ENCODE peak calls at places on chromosomes 1 and 21, in seven cellular contexts. T is mammary epithelial cell, B is tibial nerve, H is testis, F is adrenal gland, R is right lobe of liver, P is ovary. E is an unnamed sample. For H3K4me1, the result is how much of the 10 kb centered on the place peaks cover.

GRCh38 chr1:100597069-100597741 is 59.3 kb downstream of the GPR88 start:
- DNase-seq in T (peak), R (no peak), B (no peak), H (no peak), F (no peak), P (no peak), E (no peak)

GRCh38 chr1:30976143-30976542 is 67.6 kb upstream of the SDC3 start:
- DNase-seq in T (no peak), B (no peak), P (no peak), R (no peak), F (no peak), H (no peak), E (no peak)

GRCh38 chr1:84834419-84835064 is 58.5 kb downstream of the LPAR3 start:
- DNase-seq in H (no peak), B (no peak), R (no peak), F (no peak), T (peak), P (no peak), E (no peak)

GRCh38 chr21:42253466-42253865 is 34.5 kb downstream of the ABCG1 start:
- DNase-seq in H (no peak), P (no peak), B (no peak), F (no peak), R (no peak), T (no peak), E (no peak)

GRCh38 chr21:41425954-41426655 is at the start of gene MX1:
- DNase-seq in P (peak), R (peak), B (peak), T (peak), H (peak), F (peak), E (peak)

GRCh38 chr1:169890761-169891538 is 2.7 kb downstream of the SCYL3 start:
- DNase-seq in B (no peak), F (no peak), T (peak), P (no peak), R (no peak), H (no peak), E (no peak)

GRCh38 chr1:115679141-115679611 is 37.4 kb downstream of the VANGL1 start:
- DNase-seq in H (peak), R (no peak), B (peak), P (peak), T (peak), F (peak), E (peak)

GRCh38 chr1:91844862-91845528 is 41.0 kb downstream of the TGFBR3 start:
- DNase-seq in P (peak), B (peak), R (no peak), H (peak), F (peak), T (peak), E (peak)

GRCh38 chr21:32742470-32742869 is 14.7 kb upstream of the SYNJ1 start:
- DNase-seq in F (no peak), R (no peak), B (no peak), P (no peak), H (no peak), T (no peak), E (no peak)

GRCh38 chr1:41752514-41753170 is 166.1 kb downstream of the HIVEP3 start:
- DNase-seq in B (no peak), R (no peak), P (no peak), T (no peak), F (no peak), H (no peak), E (no peak)

GRCh38 chr1:233326995-233327937 is at the start of gene MAP3K21:
- DNase-seq in R (peak), H (peak), T (peak), F (peak), P (peak), B (peak), E (peak)

GRCh38 chr1:41728403-41729202 is 190.1 kb downstream of the HIVEP3 start:
- DNase-seq in B (no peak), R (no peak), T (no peak), H (peak), F (peak), P (no peak), E (peak)

GRCh38 chr21:45299864-45300785 is 12.4 kb upstream of the POFUT2 start:
- DNase-seq in R (no peak), P (peak), H (no peak), F (no peak), B (peak), T (no peak), E (no peak)

GRCh38 chr1:8435569-8436071 is 117.7 kb downstream of the SLC45A1 start:
- DNase-seq in H (no peak), B (no peak), P (no peak), F (no peak), T (no peak), R (no peak), E (no peak)

GRCh38 chr1:63991685-63992084 is 211.7 kb upstream of the UBE2U start:
- DNase-seq in B (no peak), H (no peak), T (no peak), P (no peak), R (no peak), F (no peak), E (no peak)

GRCh38 chr1:245084551-245084950 is 70.2 kb upstream of the KIF26B start:
- DNase-seq in T (peak), B (no peak), F (no peak), R (no peak), P (no peak), H (no peak), E (no peak)

GRCh38 chr1:212288614-212289013 is 3.4 kb downstream of the PPP2R5A start:
- DNase-seq in R (no peak), H (no peak), F (no peak), P (no peak), B (no peak), T (peak), E (no peak)

GRCh38 chr1:240320645-240321044 is 229.0 kb downstream of the FMN2 start:
- DNase-seq in R (no peak), H (no peak), B (no peak), P (no peak), T (no peak), F (no peak), E (no peak)

GRCh38 chr1:59976194-59977074 is 49.9 kb upstream of the CYP2J2 start:
- DNase-seq in R (peak), P (peak), T (peak), B (peak), H (peak), F (peak), E (peak)

GRCh38 chr21:32611471-32611997 is 643 bp downstream of the CFAP298 start:
- DNase-seq in F (peak), T (peak), R (peak), H (peak), P (no peak), B (no peak), E (peak)

GRCh38 chr1:47223174-47223920 is 8.7 kb downstream of the TAL1 start:
- DNase-seq in R (no peak), F (no peak), T (no peak), H (no peak), B (no peak), P (no peak), E (no peak)

GRCh38 chr1:63701187-63701586 is 72.6 kb upstream of the ROR1 start:
- DNase-seq in P (no peak), B (no peak), T (no peak), F (no peak), H (no peak), R (no peak), E (no peak)

GRCh38 chr21:41759926-41760325 is 6.9 kb downstream of the RIPK4 start:
- DNase-seq in P (no peak), F (no peak), H (no peak), T (no peak), B (no peak), R (no peak), E (no peak)

GRCh38 chr1:69433073-69433472 is 134.6 kb upstream of the LRRC7 start:
- DNase-seq in R (no peak), T (peak), P (no peak), B (no peak), F (no peak), H (no peak), E (no peak)

DNA sequence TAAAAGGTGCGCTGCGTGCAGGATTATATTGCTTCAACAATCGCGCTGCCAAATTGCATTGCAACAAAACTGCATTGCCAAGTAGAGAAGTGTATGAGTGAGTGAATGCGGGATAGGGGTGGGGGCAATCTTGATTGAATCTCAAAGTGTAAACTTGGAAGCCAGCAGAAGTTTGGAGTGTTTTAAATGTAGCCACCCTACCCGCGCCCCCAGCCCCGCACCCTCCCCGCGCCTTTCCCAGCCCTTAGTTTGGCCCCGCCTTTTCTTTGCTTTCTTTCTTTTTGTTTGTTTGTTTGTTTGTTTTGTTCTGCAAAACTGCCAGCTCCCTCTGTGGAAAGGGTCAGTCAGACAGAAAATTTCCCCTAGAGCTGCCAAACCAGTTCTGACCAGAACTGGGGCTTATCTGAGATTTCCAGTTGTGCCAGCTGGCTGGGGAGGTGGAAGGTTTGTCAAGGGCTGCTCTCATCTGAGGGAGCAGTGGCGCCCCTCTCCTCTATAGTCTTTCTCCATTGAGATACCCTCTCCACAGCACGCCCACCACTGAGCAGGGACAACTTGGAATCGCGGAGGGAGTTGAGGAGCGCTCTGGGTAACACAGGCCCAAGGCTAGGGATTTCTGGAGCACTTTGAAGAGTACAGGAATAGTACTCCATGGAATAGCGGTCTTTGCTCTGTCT is 666 bp upstream of the BEND5 start:
- DNase-seq in T (no peak), R (no peak), B (no peak), F (peak), H (no peak), P (peak), E (no peak)
- H3K4me3 ChIP-seq in T (peak), R (peak), B (peak), F (peak), H (peak), P (peak), E (peak)

GRCh38 chr1:86542626-86543025 is 4.3 kb upstream of the CLCA4 start:
- DNase-seq in T (peak), H (no peak), R (no peak), F (no peak), B (no peak), P (no peak), E (no peak)
- H3K4me1 ChIP-seq in T (under half), H (under half), R (under half), F (under half), B (under half), P (under half), E (under half)

GRCh38 chr1:185608166-185608565 is 126.0 kb upstream of the HMCN1 start:
- DNase-seq in H (no peak), T (peak), P (no peak), B (no peak), R (no peak), F (no peak), E (no peak)
- H3K27ac ChIP-seq in H (no peak), T (no peak), P (no peak), B (no peak), R (no peak), F (no peak), E (no peak)

DNA sequence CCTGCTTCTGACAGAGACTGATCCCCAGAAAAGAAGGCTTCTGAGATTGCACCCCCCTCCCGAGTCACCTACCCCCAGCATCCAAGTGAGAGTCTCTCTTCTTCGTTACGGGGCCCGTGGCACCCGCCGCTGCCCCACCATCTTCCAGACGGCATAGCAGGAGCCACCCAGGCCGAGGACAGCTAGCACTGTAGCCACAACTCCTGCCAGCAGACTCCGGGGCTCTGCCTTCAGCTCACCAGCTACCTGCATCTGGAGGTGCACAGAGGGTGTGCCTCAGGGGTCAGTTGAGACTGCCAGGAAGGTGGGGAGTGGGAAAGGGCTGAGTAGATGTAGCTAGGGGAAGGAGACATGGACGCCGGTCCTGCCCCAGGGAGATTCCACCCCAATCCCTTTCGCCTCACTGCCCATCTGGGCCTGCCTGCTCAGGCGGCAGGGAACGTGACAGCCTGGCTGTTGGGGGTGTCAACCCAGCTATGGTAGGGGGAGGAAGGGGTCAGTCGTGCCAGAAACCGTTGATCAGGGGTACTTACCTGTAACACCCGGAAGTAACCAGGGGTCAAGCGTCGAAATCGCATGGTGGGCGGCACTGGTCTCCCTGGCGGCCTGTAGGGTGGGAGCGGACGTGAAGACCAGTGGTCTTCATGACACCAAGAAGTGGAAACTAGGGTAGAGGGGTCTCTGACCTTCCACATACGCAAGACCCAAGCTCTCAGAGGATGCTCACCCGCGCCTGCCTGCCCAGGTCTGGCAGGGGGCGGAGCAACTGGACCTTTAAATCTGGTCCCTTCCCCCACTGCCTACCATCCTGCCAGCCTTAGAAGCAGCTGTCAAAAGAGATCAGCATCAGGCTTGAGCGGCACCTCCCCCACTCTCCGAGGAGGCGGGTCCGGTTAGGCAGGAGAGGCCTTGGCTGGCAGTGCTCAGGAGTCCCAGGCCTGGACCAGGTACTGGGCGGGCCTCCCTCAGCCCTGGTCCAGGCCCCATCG is at the start of gene ZNF593OS:
- DNase-seq in B (no peak), H (no peak), T (no peak), R (no peak), P (no peak), F (no peak), E (peak)
- H3K4me3 ChIP-seq in B (peak), H (no peak), T (peak), R (no peak), P (no peak), F (peak), E (no peak)

DNA sequence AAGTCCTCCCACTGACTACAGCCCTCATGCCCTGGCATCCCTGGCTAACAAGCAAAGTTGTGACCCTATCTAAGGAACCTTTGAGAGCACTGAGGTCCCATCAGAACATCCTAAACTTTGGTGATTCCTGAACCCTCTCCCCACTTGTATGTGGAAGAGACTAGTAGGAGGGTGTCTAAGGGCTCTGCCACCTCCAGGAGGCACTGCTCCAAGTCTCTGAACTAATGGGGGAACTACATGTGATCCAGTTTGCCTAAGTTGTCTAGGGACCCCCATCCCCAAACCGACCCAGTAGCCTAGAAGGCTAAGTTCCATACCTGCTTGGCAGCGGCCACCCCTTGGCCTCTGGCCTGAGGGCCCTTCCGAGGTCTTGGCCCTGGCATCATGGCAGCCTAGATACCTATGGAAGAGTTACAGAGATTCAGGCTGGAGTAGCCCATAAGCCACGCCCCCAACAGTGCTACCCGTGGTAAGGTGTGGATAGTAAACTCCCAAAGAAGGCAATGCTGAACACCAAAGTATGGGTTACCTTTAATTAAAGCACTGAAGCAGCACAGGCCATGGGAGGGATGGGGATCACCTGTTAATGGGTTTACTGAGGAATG is 1.7 kb downstream of the CC2D1B start:
- DNase-seq in H (no peak), P (peak), T (no peak), B (no peak), F (no peak), R (no peak), E (peak)
- H3K4me1 ChIP-seq in H (under half), P (under half), T (under half), B (under half), F (under half), R (under half), E (under half)

GRCh38 chr1:182611326-182611725 is 7.1 kb upstream of the RGS16 start:
- DNase-seq in R (no peak), B (no peak), H (no peak), T (no peak), P (no peak), F (no peak), E (no peak)
- H3K27ac ChIP-seq in R (no peak), B (no peak), H (no peak), T (no peak), P (no peak), F (no peak), E (no peak)

DNA sequence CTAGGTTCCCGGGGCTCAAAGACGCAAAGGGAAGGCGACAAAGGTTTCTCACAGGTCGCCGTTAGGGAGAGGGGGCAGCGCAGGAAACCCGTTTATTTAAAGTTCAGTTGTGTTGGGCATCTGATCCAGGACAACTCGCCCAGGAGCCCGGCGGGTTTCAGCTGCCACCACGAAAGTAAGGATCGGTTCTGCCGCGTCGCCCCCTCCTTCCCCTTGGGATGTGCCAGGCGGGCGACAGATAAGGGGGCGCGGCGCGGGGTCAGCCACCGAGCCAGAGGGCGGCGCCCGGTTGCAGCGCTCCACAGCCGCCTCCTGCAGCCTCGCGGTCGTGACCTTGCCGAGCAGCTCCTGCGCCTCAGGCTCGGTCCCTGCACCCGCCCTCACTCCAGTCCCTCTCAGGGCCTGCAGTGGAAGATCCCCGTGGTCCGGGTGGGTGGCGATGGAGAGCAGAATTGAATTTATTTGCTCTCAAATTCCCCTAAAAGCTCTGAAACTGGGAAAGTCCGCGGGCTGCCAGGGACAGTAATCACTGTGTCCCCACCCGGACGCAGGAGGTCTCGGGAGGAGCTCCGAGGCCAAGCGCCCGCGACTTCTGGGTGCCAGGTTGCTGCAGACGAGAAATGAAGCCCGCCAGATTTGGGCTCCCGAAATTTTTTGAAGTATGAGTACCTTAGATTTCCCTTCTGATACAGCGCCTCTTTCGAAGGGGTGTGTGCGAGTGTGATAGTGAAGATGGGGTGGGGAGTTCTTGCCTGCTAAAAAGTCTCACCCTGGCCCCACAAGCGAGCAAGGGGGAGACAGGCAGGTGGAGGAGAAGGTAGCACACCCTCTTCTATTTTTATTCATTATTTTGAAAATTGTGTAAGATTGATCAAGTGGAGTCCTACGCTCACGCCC is 28.4 kb upstream of the NFIA start:
- DNase-seq in H (peak), T (no peak), P (peak), F (peak), R (peak), B (no peak), E (peak)
- H3K4me3 ChIP-seq in H (peak), T (peak), P (peak), F (peak), R (peak), B (peak), E (peak)